ENCODE peak calls at places on chromosomes 5 and 9, in seven cellular contexts. One of them, this sample, is unnamed.

GRCh38 chr5:91382530-91383026 is 539 bp downstream of the ARRDC3 start:
- DNase-seq in HFF-Myc: no peak
- DNase-seq in neural progenitor cell: peak
- DNase-seq in Panc1: peak
- DNase-seq in cardiac fibroblast: no peak
- DNase-seq in PC-9: no peak
- DNase-seq in pancreas: no peak
- DNase-seq in this sample: peak

GRCh38 chr5:135135530-135136201 is 101.6 kb upstream of the PITX1 start:
- DNase-seq in HFF-Myc: no peak
- DNase-seq in neural progenitor cell: no peak
- DNase-seq in Panc1: no peak
- DNase-seq in cardiac fibroblast: peak
- DNase-seq in PC-9: peak
- DNase-seq in pancreas: no peak
- DNase-seq in this sample: no peak

GRCh38 chr9:86676426-86676825 is 270.9 kb downstream of the GAS1 start:
- DNase-seq in HFF-Myc: no peak
- DNase-seq in neural progenitor cell: peak
- DNase-seq in Panc1: no peak
- DNase-seq in cardiac fibroblast: no peak
- DNase-seq in PC-9: no peak
- DNase-seq in pancreas: no peak
- DNase-seq in this sample: no peak

GRCh38 chr5:113122053-113122452 is 145.5 kb downstream of the DCP2 start:
- DNase-seq in HFF-Myc: no peak
- DNase-seq in neural progenitor cell: no peak
- DNase-seq in Panc1: no peak
- DNase-seq in cardiac fibroblast: peak
- DNase-seq in PC-9: no peak
- DNase-seq in pancreas: no peak
- DNase-seq in this sample: peak

GRCh38 chr9:91239367-91240111 is 122.2 kb downstream of the AUH start:
- DNase-seq in HFF-Myc: no peak
- DNase-seq in neural progenitor cell: no peak
- DNase-seq in Panc1: no peak
- DNase-seq in cardiac fibroblast: peak
- DNase-seq in PC-9: no peak
- DNase-seq in pancreas: no peak
- DNase-seq in this sample: no peak

GRCh38 chr5:102307232-102307631 is 11.1 kb upstream of the SLCO4C1 start:
- DNase-seq in HFF-Myc: no peak
- DNase-seq in neural progenitor cell: no peak
- DNase-seq in Panc1: no peak
- DNase-seq in cardiac fibroblast: no peak
- DNase-seq in PC-9: no peak
- DNase-seq in pancreas: no peak
- DNase-seq in this sample: no peak

GRCh38 chr5:141465351-141465750 is 10.4 kb upstream of the PCDHGC3 start:
- DNase-seq in HFF-Myc: no peak
- DNase-seq in neural progenitor cell: no peak
- DNase-seq in Panc1: no peak
- DNase-seq in cardiac fibroblast: peak
- DNase-seq in PC-9: no peak
- DNase-seq in pancreas: no peak
- DNase-seq in this sample: no peak

GRCh38 chr9:113585555-113585954 is 122.0 kb downstream of the RGS3 start:
- DNase-seq in HFF-Myc: no peak
- DNase-seq in neural progenitor cell: no peak
- DNase-seq in Panc1: no peak
- DNase-seq in cardiac fibroblast: no peak
- DNase-seq in PC-9: no peak
- DNase-seq in pancreas: no peak
- DNase-seq in this sample: no peak

GRCh38 chr5:943874-944620 is 51.4 kb downstream of the TRIP13 start:
- DNase-seq in HFF-Myc: no peak
- DNase-seq in neural progenitor cell: no peak
- DNase-seq in Panc1: no peak
- DNase-seq in cardiac fibroblast: no peak
- DNase-seq in PC-9: no peak
- DNase-seq in pancreas: no peak
- DNase-seq in this sample: no peak

GRCh38 chr5:168152660-168153059 is 138.8 kb upstream of the WWC1 start:
- DNase-seq in HFF-Myc: no peak
- DNase-seq in neural progenitor cell: no peak
- DNase-seq in Panc1: no peak
- DNase-seq in cardiac fibroblast: no peak
- DNase-seq in PC-9: peak
- DNase-seq in pancreas: no peak
- DNase-seq in this sample: no peak

GRCh38 chr5:144205141-144205551 is 34.5 kb downstream of the KCTD16 start:
- DNase-seq in HFF-Myc: no peak
- DNase-seq in neural progenitor cell: peak
- DNase-seq in Panc1: no peak
- DNase-seq in cardiac fibroblast: peak
- DNase-seq in PC-9: no peak
- DNase-seq in pancreas: peak
- DNase-seq in this sample: peak

GRCh38 chr9:16645970-16646369 is 224.5 kb downstream of the BNC2 start:
- DNase-seq in HFF-Myc: no peak
- DNase-seq in neural progenitor cell: no peak
- DNase-seq in Panc1: no peak
- DNase-seq in cardiac fibroblast: peak
- DNase-seq in PC-9: no peak
- DNase-seq in pancreas: no peak
- DNase-seq in this sample: no peak

GRCh38 chr5:111892949-111893348 is 136.0 kb upstream of the NREP start:
- DNase-seq in HFF-Myc: peak
- DNase-seq in neural progenitor cell: no peak
- DNase-seq in Panc1: no peak
- DNase-seq in cardiac fibroblast: peak
- DNase-seq in PC-9: no peak
- DNase-seq in pancreas: no peak
- DNase-seq in this sample: peak

GRCh38 chr5:16390825-16391224 is 74.8 kb downstream of the ZNF622 start:
- DNase-seq in HFF-Myc: no peak
- DNase-seq in neural progenitor cell: no peak
- DNase-seq in Panc1: no peak
- DNase-seq in cardiac fibroblast: no peak
- DNase-seq in PC-9: peak
- DNase-seq in pancreas: no peak
- DNase-seq in this sample: no peak

GRCh38 chr9:90702431-90702830 is 59.8 kb upstream of the DIRAS2 start:
- DNase-seq in HFF-Myc: no peak
- DNase-seq in neural progenitor cell: no peak
- DNase-seq in Panc1: no peak
- DNase-seq in cardiac fibroblast: no peak
- DNase-seq in PC-9: no peak
- DNase-seq in pancreas: no peak
- DNase-seq in this sample: no peak

GRCh38 chr5:124193371-124193789 is 553.1 kb downstream of the ZNF608 start:
- DNase-seq in HFF-Myc: no peak
- DNase-seq in neural progenitor cell: no peak
- DNase-seq in Panc1: no peak
- DNase-seq in cardiac fibroblast: peak
- DNase-seq in PC-9: no peak
- DNase-seq in pancreas: no peak
- DNase-seq in this sample: peak
- TF ChIP-seq CTCF in HFF-Myc: no peak
- TF ChIP-seq CTCF in neural progenitor cell: no peak
- TF ChIP-seq CTCF in Panc1: no peak
- TF ChIP-seq CTCF in cardiac fibroblast: no peak
- TF ChIP-seq CTCF in PC-9: no peak
- TF ChIP-seq CTCF in pancreas: no peak
- TF ChIP-seq CTCF in this sample: no peak

DNA sequence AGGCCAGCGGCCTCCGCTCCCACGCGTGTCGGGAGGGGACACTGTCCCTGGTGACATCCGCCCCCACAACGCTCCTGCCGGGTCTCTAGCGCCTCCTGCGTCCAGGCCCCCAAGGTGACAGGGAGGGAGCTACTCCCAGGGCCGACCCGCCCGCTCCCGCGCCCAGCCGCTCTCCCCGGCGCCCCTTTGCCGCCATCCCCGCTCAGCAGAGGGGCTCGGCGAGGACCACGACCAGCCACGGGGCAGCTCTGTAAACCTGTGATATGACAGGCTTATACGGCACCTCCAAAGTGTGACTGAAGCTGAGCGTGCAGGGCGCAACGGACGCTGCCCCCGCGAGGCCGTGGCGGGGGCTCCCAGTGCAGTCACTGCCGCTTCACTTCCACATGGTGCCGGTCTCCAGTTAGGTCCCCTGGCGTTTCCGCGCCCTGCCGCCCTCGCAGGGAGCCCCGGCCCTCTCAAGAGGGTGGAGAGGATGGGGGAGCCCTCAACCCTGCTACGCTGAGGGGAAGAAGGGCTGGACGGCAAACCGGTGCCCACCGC is 978 bp upstream of the ADCY2 start:
- DNase-seq in HFF-Myc: no peak
- DNase-seq in neural progenitor cell: peak
- DNase-seq in Panc1: no peak
- DNase-seq in cardiac fibroblast: no peak
- DNase-seq in PC-9: no peak
- DNase-seq in pancreas: no peak
- DNase-seq in this sample: no peak
- H3K4me3 ChIP-seq in HFF-Myc: no peak
- H3K4me3 ChIP-seq in neural progenitor cell: peak
- H3K4me3 ChIP-seq in Panc1: no peak
- H3K4me3 ChIP-seq in cardiac fibroblast: no peak
- H3K4me3 ChIP-seq in PC-9: no peak
- H3K4me3 ChIP-seq in pancreas: no peak
- H3K4me3 ChIP-seq in this sample: no peak

DNA sequence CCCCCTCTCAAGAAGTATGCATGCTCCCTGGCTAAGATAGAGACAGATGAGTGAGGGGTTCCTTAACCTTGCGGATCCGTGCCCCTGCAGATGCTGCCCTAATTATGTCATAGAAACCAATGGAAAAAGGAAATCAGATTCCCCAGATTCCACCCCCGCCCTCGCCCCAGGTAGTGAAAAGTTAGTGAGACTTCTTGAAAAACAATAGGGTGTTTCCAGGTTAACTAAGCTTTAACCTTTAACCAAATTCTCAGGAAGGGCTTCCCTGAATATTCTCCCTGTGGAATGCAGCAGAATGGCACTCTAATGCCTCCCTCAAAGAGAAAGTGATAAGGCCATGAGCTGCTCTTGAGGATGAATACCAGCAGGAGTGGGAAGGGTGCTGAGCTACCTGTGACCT is 116.0 kb upstream of the RANBP3L start:
- DNase-seq in HFF-Myc: no peak
- DNase-seq in neural progenitor cell: no peak
- DNase-seq in Panc1: no peak
- DNase-seq in cardiac fibroblast: no peak
- DNase-seq in PC-9: peak
- DNase-seq in pancreas: no peak
- DNase-seq in this sample: no peak
- TF ChIP-seq CTCF in HFF-Myc: no peak
- TF ChIP-seq CTCF in neural progenitor cell: no peak
- TF ChIP-seq CTCF in Panc1: no peak
- TF ChIP-seq CTCF in cardiac fibroblast: no peak
- TF ChIP-seq CTCF in PC-9: peak
- TF ChIP-seq CTCF in pancreas: no peak
- TF ChIP-seq CTCF in this sample: no peak

GRCh38 chr5:124738751-124739559 is 7.5 kb downstream of the ZNF608 start:
- DNase-seq in HFF-Myc: no peak
- DNase-seq in neural progenitor cell: peak
- DNase-seq in Panc1: no peak
- DNase-seq in cardiac fibroblast: no peak
- DNase-seq in PC-9: no peak
- DNase-seq in pancreas: no peak
- DNase-seq in this sample: no peak
- H3K4me3 ChIP-seq in HFF-Myc: no peak
- H3K4me3 ChIP-seq in neural progenitor cell: peak
- H3K4me3 ChIP-seq in Panc1: peak
- H3K4me3 ChIP-seq in cardiac fibroblast: no peak
- H3K4me3 ChIP-seq in PC-9: no peak
- H3K4me3 ChIP-seq in pancreas: no peak
- H3K4me3 ChIP-seq in this sample: no peak

DNA sequence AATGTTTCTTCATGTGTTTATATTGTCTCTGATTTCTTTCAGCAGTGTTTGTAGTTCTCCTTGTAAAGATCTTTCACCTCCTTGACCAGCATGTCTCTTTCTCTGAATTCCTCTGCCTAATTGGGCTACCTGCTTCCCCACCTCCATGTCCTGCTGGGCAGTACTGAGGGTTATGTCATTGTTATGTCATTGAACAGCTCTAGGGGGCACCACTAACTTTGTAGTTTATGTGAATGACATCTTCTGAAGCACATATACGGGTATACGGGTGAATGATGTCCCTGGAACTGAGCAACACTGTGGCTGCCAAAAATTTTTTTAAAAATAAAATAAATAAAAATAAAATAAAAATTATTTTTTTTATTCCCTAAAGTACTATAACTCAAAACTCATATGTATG is 16.9 kb upstream of the SNCAIP start:
- DNase-seq in HFF-Myc: no peak
- DNase-seq in neural progenitor cell: peak
- DNase-seq in Panc1: no peak
- DNase-seq in cardiac fibroblast: peak
- DNase-seq in PC-9: no peak
- DNase-seq in pancreas: no peak
- DNase-seq in this sample: no peak
- TF ChIP-seq CTCF in HFF-Myc: peak
- TF ChIP-seq CTCF in neural progenitor cell: peak
- TF ChIP-seq CTCF in Panc1: peak
- TF ChIP-seq CTCF in cardiac fibroblast: no peak
- TF ChIP-seq CTCF in PC-9: no peak
- TF ChIP-seq CTCF in pancreas: no peak
- TF ChIP-seq CTCF in this sample: peak

DNA sequence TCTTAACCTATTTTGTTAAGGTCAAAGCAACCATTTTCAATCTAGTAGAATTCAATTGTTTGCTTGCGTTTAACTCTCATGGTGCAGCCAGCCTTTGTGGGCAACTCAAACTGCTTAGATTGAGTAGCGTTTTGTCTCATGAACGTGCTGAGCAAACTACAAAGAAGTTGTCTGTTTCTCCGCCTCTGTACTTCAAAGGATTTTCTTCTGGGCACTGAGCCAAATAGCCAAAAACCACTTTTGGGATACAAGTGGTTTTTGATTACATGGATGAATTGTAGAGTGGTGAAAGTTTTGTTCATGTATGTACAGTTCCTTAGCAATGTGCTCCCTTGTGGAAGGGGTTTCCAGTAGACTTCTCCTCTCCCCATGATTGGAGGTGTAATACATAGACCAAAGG is 122.9 kb downstream of the CFAP90 start:
- DNase-seq in HFF-Myc: no peak
- DNase-seq in neural progenitor cell: no peak
- DNase-seq in Panc1: no peak
- DNase-seq in cardiac fibroblast: no peak
- DNase-seq in PC-9: no peak
- DNase-seq in pancreas: no peak
- DNase-seq in this sample: no peak
- H3K4me3 ChIP-seq in HFF-Myc: no peak
- H3K4me3 ChIP-seq in neural progenitor cell: no peak
- H3K4me3 ChIP-seq in Panc1: no peak
- H3K4me3 ChIP-seq in cardiac fibroblast: no peak
- H3K4me3 ChIP-seq in PC-9: no peak
- H3K4me3 ChIP-seq in pancreas: no peak
- H3K4me3 ChIP-seq in this sample: no peak

DNA sequence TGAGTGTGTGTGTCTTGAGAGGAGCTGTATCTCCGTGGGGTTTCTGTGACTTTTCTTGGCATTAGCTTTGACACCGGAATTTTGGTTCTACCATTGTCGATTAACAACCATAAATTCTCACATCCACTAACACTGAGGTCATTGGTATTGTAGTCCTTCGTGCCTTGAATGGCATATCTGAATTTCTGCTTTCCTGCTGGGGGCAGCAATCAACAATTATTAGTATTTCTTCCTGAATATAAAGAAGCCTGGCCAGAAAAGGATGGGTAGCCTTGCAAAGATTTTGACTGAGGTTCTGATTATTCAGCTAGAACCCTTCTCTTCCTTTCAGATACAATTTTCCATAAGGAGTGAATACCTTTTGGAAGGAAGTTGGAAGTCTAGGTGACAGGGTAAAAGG is 33.5 kb upstream of the SHOC1 start:
- DNase-seq in HFF-Myc: no peak
- DNase-seq in neural progenitor cell: no peak
- DNase-seq in Panc1: no peak
- DNase-seq in cardiac fibroblast: peak
- DNase-seq in PC-9: no peak
- DNase-seq in pancreas: no peak
- DNase-seq in this sample: peak
- TF ChIP-seq CTCF in HFF-Myc: no peak
- TF ChIP-seq CTCF in neural progenitor cell: no peak
- TF ChIP-seq CTCF in Panc1: no peak
- TF ChIP-seq CTCF in cardiac fibroblast: peak
- TF ChIP-seq CTCF in PC-9: no peak
- TF ChIP-seq CTCF in pancreas: peak
- TF ChIP-seq CTCF in this sample: peak